ENCODE peak calls at places on chromosomes 12 and 14, in six cellular contexts. J, K, R, P, Q and X are unnamed samples.

GRCh38 chr14:86153480-86153879 is 623.5 kb downstream of the FLRT2 start:
- DNase-seq in J (no peak), P (no peak), R (no peak), Q (no peak), K (peak; percentile 52), X (no peak)

GRCh38 chr12:10673660-10674384 is at the start of gene STYK1:
- DNase-seq in R (no peak), K (peak; percentile 92), J (peak; percentile 90), Q (peak; percentile 64), P (no peak), X (peak; percentile 68)

GRCh38 chr14:30125322-30125944 is 197.8 kb upstream of the PRKD1 start:
- DNase-seq in P (no peak), K (no peak), R (no peak), J (no peak), Q (no peak), X (no peak)

GRCh38 chr12:23057571-23057970 is 432.6 kb downstream of the ETNK1 start:
- DNase-seq in K (no peak), J (no peak), P (no peak), R (no peak), Q (no peak), X (no peak)

GRCh38 chr12:15563683-15564082 is 225.5 kb downstream of the EPS8 start:
- DNase-seq in Q (no peak), K (no peak), J (peak; percentile 46), R (no peak), P (peak; percentile 20), X (no peak)

GRCh38 chr12:31961137-31961536 is 1.9 kb downstream of the RESF1 start:
- DNase-seq in R (no peak), Q (no peak), P (no peak), J (no peak), K (no peak), X (no peak)

GRCh38 chr14:62691613-62692489 is 353.4 kb downstream of the KCNH5 start:
- DNase-seq in J (no peak), P (peak; percentile 88), K (no peak), Q (no peak), R (no peak), X (no peak)

GRCh38 chr14:105388110-105388951 is 10.0 kb upstream of the TEX22 start:
- DNase-seq in R (no peak), J (no peak), Q (peak; percentile 44), K (no peak), P (no peak), X (no peak)

GRCh38 chr12:32365473-32366064 is 33.8 kb upstream of the FGD4 start:
- DNase-seq in P (peak; percentile 47), K (peak; percentile 86), Q (no peak), J (peak; percentile 66), R (peak; percentile 4), X (peak; percentile 62)

GRCh38 chr14:81323621-81324400 is 76.3 kb downstream of the STON2 start:
- DNase-seq in Q (no peak), K (peak; percentile 77), J (peak; percentile 81), P (no peak), R (no peak), X (peak; percentile 46)

GRCh38 chr14:76955575-76956252 is 72.8 kb downstream of the IRF2BPL start:
- DNase-seq in J (peak; percentile 44), K (peak; percentile 55), R (peak; percentile 57), P (no peak), Q (peak; percentile 79), X (no peak)

GRCh38 chr12:116443706-116444589 is 115.2 kb upstream of the MAP1LC3B2 start:
- DNase-seq in Q (no peak), R (no peak), J (no peak), P (no peak), K (no peak), X (no peak)

GRCh38 chr12:57772429-57773322 is at the start of gene EEF1AKMT3:
- DNase-seq in P (no peak), K (peak; percentile 73), Q (peak; percentile 73), R (peak; percentile 36), J (peak; percentile 81), X (peak; percentile 63)

GRCh38 chr12:96635844-96636243 is 146.5 kb downstream of the CFAP54 start:
- DNase-seq in Q (no peak), K (no peak), J (no peak), P (no peak), R (no peak), X (no peak)

GRCh38 chr14:105390849-105391500 is 7.4 kb upstream of the TEX22 start:
- DNase-seq in Q (no peak), J (no peak), K (no peak), R (no peak), P (no peak), X (no peak)

GRCh38 chr14:57487771-57488170 is 5.9 kb downstream of the CCDC198 start:
- DNase-seq in P (no peak), R (no peak), Q (no peak), K (no peak), J (no peak), X (no peak)

GRCh38 chr12:92886131-92886530 is 43.0 kb downstream of the EEA1 start:
- DNase-seq in P (no peak), J (no peak), R (no peak), K (peak; percentile 17), Q (no peak), X (no peak)

GRCh38 chr12:114668151-114668891 is 15.7 kb downstream of the TBX3 start:
- DNase-seq in Q (peak; percentile 89), J (peak; percentile 89), K (peak; percentile 93), P (no peak), R (peak; percentile 63), X (peak; percentile 72)

GRCh38 chr12:112303004-112303403 is 79.2 kb downstream of the HECTD4 start:
- DNase-seq in K (no peak), P (peak; percentile 52), J (no peak), R (no peak), Q (no peak), X (no peak)

GRCh38 chr14:89660183-89660582 is 243.2 kb upstream of the FOXN3 start:
- DNase-seq in J (no peak), R (peak; percentile 51), P (no peak), Q (no peak), K (no peak), X (no peak)

GRCh38 chr14:23209651-23210423 is 26.4 kb upstream of the SLC7A8 start:
- DNase-seq in P (no peak), K (no peak), R (no peak), J (no peak), Q (no peak), X (no peak)

GRCh38 chr12:74119811-74120362 is 417.7 kb upstream of the ATXN7L3B start:
- DNase-seq in K (no peak), J (no peak), Q (no peak), P (no peak), R (no peak), X (no peak)

GRCh38 chr12:122086641-122087285 is 8.2 kb downstream of the MLXIP start:
- DNase-seq in J (peak; percentile 59), Q (no peak), R (no peak), K (no peak), P (no peak), X (no peak)

GRCh38 chr12:67810166-67810565 is 161.6 kb downstream of the DYRK2 start:
- DNase-seq in K (no peak), P (no peak), R (no peak), Q (no peak), J (no peak), X (no peak)

GRCh38 chr12:106258935-106259334 is 11.1 kb upstream of the CKAP4 start:
- DNase-seq in J (no peak), K (no peak), Q (no peak), P (no peak), R (no peak), X (no peak)

DNA sequence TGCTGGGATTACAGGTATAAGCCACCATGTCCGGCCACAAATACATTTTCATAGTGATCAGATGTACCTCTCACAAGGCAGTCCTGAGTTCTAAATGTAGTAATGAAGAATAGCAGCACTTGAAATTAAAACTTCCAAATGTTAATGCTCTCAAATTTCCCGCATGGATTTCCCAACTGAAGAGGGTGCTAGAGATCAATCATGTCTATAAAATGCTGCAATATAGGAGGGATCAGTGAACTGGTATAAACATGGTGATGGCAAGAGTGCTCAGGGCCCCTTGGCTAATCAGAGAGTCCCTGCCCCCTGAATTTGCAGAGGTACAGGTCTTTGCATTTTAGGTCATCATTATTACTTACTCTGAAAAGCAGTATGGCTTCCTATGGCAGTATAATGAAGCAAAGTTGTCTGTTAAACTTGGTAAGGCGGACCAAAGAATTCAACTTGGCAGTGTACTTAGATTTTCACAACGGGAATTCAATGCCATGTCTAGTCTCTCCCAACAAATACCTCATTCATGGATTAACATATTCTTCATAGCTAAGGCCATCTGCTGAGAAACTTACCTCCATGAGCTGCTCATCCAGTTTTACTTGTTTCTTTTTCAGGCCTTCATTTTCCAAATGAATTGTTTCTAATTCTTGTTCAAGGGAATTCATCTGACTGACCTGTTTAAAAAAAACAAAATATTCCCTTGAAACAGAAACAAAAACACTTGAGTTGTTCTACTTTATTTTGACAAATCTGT is 67.0 kb upstream of the SAV1 start:
- DNase-seq in R (no peak), Q (no peak), K (no peak), J (no peak), P (no peak), X (no peak)
- TF ChIP-seq CTCF in R (no peak), Q (no peak), K (peak; percentile 19), J (no peak), P (no peak), X (no peak)

GRCh38 chr14:73747386-73748211 is 33.4 kb upstream of the PNMA1 start:
- DNase-seq in K (no peak), J (no peak), R (no peak), Q (no peak), P (no peak), X (no peak)
- TF ChIP-seq CTCF in K (no peak), J (no peak), R (no peak), Q (no peak), P (no peak), X (no peak)

GRCh38 chr12:126219654-126220279 is 1154.5 kb downstream of the AACS start:
- DNase-seq in R (no peak), J (no peak), Q (no peak), K (no peak), P (no peak), X (no peak)
- TF ChIP-seq CTCF in R (no peak), J (no peak), Q (no peak), K (no peak), P (no peak), X (no peak)

GRCh38 chr12:53062977-53063707 is 13.3 kb downstream of the TNS2 start:
- DNase-seq in K (no peak), P (no peak), J (peak; percentile 20), R (no peak), Q (peak; percentile 58), X (no peak)

GRCh38 chr12:53062011-53062961 is 12.4 kb downstream of the TNS2 start:
- DNase-seq in P (no peak), J (peak; percentile 18), R (no peak), K (no peak), Q (peak; percentile 58), X (no peak)

GRCh38 chr12:53060064-53060720 is 10.3 kb downstream of the TNS2 start:
- DNase-seq in Q (no peak), P (no peak), R (no peak), K (no peak), J (no peak), X (no peak)

GRCh38 chr12:53060721-53061276 is 10.9 kb downstream of the TNS2 start:
- DNase-seq in K (no peak), P (no peak), R (no peak), Q (peak; percentile 70), J (no peak), X (no peak)

GRCh38 chr12:53061404-53062010 is 11.6 kb downstream of the TNS2 start:
- DNase-seq in J (peak; percentile 88), K (peak; percentile 67), R (no peak), P (no peak), Q (peak; percentile 56), X (no peak)
- TF ChIP-seq CTCF in J (no peak), K (peak; percentile 82), R (no peak), P (no peak), Q (no peak), X (no peak)